ENCODE peak calls at places on chromosomes 11 and 22, in nine cellular contexts. D is AG04449, P is dorsolateral prefrontal cortex, V is Peyer's patch, X is cardiac fibroblast, O is fibroblast of lung, E is psoas muscle, C is AG04450, G is spleen. N is an unnamed sample.

GRCh38 chr11:134643519-134644042 is 231.5 kb upstream of the B3GAT1 start:
- DNase-seq in D (no peak), P (no peak), V (no peak), X (no peak), O (no peak), E (no peak), C (no peak), G (no peak), N (no peak)

GRCh38 chr11:134469627-134470026 is 57.6 kb upstream of the B3GAT1 start:
- DNase-seq in D (no peak), P (no peak), V (no peak), X (no peak), O (no peak), E (no peak), C (no peak), G (no peak), N (no peak)

GRCh38 chr11:59264736-59265135 is 52.0 kb upstream of the MPEG1 start:
- DNase-seq in D (no peak), P (no peak), V (no peak), X (no peak), O (no peak), E (no peak), C (no peak), G (no peak), N (no peak)

GRCh38 chr11:27505781-27506180 is 788 bp downstream of the LIN7C start:
- DNase-seq in D (no peak), P (no peak), V (no peak), X (peak; percentile 15), O (no peak), E (no peak), C (no peak), G (no peak), N (no peak)

GRCh38 chr11:1393038-1393710 is 3.4 kb downstream of the BRSK2 start:
- DNase-seq in D (no peak), P (no peak), V (no peak), X (no peak), O (no peak), E (peak; percentile 10), C (no peak), G (no peak), N (no peak)

GRCh38 chr11:74035264-74035663 is 26.4 kb upstream of the UCP3 start:
- DNase-seq in D (no peak), P (no peak), V (no peak), X (no peak), O (peak; percentile 55), E (no peak), C (peak; percentile 10), G (no peak), N (no peak)

GRCh38 chr11:36306888-36307287 is 10.8 kb downstream of the PRR5L start:
- DNase-seq in D (no peak), P (no peak), V (no peak), X (peak; percentile 75), O (peak; percentile 62), E (no peak), C (no peak), G (no peak), N (no peak)

GRCh38 chr11:8807544-8808225 is 103.3 kb upstream of the AKIP1 start:
- DNase-seq in D (no peak), P (peak; percentile 59), V (peak; percentile 58), X (peak; percentile 86), O (peak; percentile 88), E (peak; percentile 63), C (peak; percentile 72), G (no peak), N (no peak)

GRCh38 chr11:62439785-62440602 is 21.2 kb downstream of the SCGB1A1 start:
- DNase-seq in D (no peak), P (no peak), V (no peak), X (peak; percentile 80), O (peak; percentile 36), E (peak; percentile 62), C (no peak), G (no peak), N (no peak)

GRCh38 chr11:100612766-100613165 is 74.3 kb upstream of the ARHGAP42 start:
- DNase-seq in D (no peak), P (no peak), V (no peak), X (no peak), O (no peak), E (no peak), C (no peak), G (no peak), N (no peak)

GRCh38 chr11:122085264-122085663 is 30.8 kb downstream of the BLID start:
- DNase-seq in D (peak; percentile 81), P (no peak), V (no peak), X (peak; percentile 88), O (peak; percentile 97), E (no peak), C (peak; percentile 83), G (no peak), N (peak; percentile 25)

DNA sequence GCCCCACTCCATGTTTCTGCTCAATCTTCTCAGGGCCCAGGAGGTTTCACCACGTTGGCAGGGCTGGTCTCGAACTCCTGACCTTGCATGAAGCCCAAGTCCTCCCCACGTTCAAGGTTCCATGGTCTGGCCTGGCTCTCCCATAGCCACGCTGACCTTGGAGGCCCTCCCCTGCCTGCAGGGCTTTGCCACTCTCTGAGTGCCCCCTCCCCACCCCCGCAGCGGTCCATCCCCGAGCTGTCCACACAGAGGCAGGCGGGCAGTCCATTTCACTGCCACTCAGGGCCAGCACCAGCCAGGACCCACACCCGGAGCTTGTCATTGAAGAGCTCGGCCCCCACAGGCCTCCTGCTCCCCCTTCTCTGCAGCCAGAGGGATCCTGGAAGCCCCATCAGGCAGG is 30.7 kb downstream of the ARHGAP8 start:
- DNase-seq in D (no peak), P (no peak), V (no peak), X (no peak), O (no peak), E (no peak), C (no peak), G (peak; percentile 73), N (no peak)
- TF ChIP-seq CTCF in D (no peak), P (no peak), V (no peak), X (no peak), O (no peak), E (no peak), C (no peak), G (no peak), N (no peak)

GRCh38 chr11:13008625-13009475 is at the start of gene RASSF10:
- DNase-seq in D (no peak), P (no peak), V (peak; percentile 71), X (peak; percentile 31), O (no peak), E (peak; percentile 41), C (no peak), G (no peak), N (peak; percentile 57)

GRCh38 chr11:13009921-13010736 is 1.0 kb downstream of the RASSF10 start:
- DNase-seq in D (no peak), P (no peak), V (no peak), X (no peak), O (no peak), E (peak; percentile 16), C (no peak), G (no peak), N (no peak)

GRCh38 chr11:13007182-13007581 is 1.9 kb upstream of the RASSF10 start:
- DNase-seq in D (no peak), P (no peak), V (no peak), X (no peak), O (no peak), E (no peak), C (no peak), G (no peak), N (no peak)

GRCh38 chr11:13009476-13009920 is 382 bp downstream of the RASSF10 start:
- DNase-seq in D (no peak), P (no peak), V (no peak), X (no peak), O (no peak), E (no peak), C (no peak), G (no peak), N (no peak)

GRCh38 chr11:13007702-13008435 is 1.2 kb upstream of the RASSF10 start:
- DNase-seq in D (no peak), P (no peak), V (no peak), X (no peak), O (no peak), E (no peak), C (no peak), G (no peak), N (no peak)
- H3K4me3 ChIP-seq in D (no peak overlapping the region), P (no peak overlapping the region), V (no peak overlapping the region), X (no peak overlapping the region), O (no peak overlapping the region), E (no peak overlapping the region), C (no peak overlapping the region), G (no peak overlapping the region), N (no peak overlapping the region)

DNA sequence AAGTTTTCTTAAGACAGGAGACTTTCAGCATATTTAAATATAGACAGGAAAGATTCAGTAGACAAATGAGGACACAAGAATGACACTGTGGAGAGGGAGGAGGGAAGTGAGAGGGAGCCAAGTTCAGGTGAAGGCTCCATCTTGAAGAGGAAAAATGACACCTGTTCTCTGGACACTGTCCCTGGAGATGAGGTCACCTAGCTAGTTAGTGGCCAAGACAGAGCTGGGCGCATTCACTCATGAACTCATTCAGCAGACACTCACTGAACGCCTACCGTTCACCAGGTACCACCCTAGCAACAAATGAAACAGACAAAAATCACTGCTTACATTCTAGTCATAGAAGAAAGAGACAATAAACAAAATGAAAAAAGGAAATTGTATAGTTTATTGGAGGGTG is 103.3 kb upstream of the PARVA start:
- DNase-seq in D (no peak), P (no peak), V (peak; percentile 26), X (no peak), O (no peak), E (no peak), C (no peak), G (no peak), N (no peak)
- TF ChIP-seq CTCF in D (no peak), P (no peak), V (no peak), X (no peak), O (no peak), E (no peak), C (no peak), G (no peak), N (no peak)

GRCh38 chr11:132115454-132115853 is 745.0 kb downstream of the NTM start:
- DNase-seq in D (no peak), P (no peak), V (no peak), X (no peak), O (peak; percentile 32), E (no peak), C (no peak), G (no peak), N (no peak)
- H3K4me3 ChIP-seq in D (no peak overlapping the region), P (no peak overlapping the region), V (no peak overlapping the region), X (no peak overlapping the region), O (no peak overlapping the region), E (no peak overlapping the region), C (no peak overlapping the region), G (no peak overlapping the region), N (no peak overlapping the region)

GRCh38 chr11:92643827-92644226 is 325.6 kb upstream of the MTNR1B start:
- DNase-seq in D (no peak), P (no peak), V (no peak), X (no peak), O (no peak), E (no peak), C (no peak), G (no peak), N (no peak)
- TF ChIP-seq CTCF in D (no peak), P (no peak), V (no peak), X (no peak), O (no peak), E (no peak), C (no peak), G (no peak), N (no peak)